ENCODE peak calls at places on chromosomes 1 and 21, in ten cellular contexts. U, C, P, X, J, V, F, H, M and S are unnamed samples.

GRCh38 chr1:116559304-116559761 is 11.5 kb downstream of the CD58 start:
- DNase-seq in U (no peak), C (no peak), P (no peak), X (no peak), J (no peak), V (no peak), F (no peak), H (no peak), M (no peak), S (no peak)

GRCh38 chr1:110481968-110482623 is 31.1 kb downstream of the PROK1 start:
- DNase-seq in U (no peak), C (no peak), P (no peak), X (no peak), J (no peak), V (no peak), F (no peak), H (no peak), M (no peak), S (no peak)

GRCh38 chr1:65467536-65467935 is 47.1 kb downstream of the LEPR start:
- DNase-seq in U (no peak), C (peak; percentile 94), P (no peak), X (no peak), J (no peak), V (no peak), F (no peak), H (no peak), M (no peak), S (no peak)

GRCh38 chr1:66438062-66438970 is 95.6 kb upstream of the SGIP1 start:
- DNase-seq in U (no peak), C (no peak), P (no peak), X (peak; percentile 33), J (no peak), V (no peak), F (no peak), H (no peak), M (no peak), S (no peak)

GRCh38 chr1:112929979-112930378 is 26.0 kb downstream of the SLC16A1 start:
- DNase-seq in U (no peak), C (no peak), P (no peak), X (no peak), J (no peak), V (no peak), F (no peak), H (no peak), M (no peak), S (no peak)

GRCh38 chr1:207025144-207025880 is 7.2 kb downstream of the C1orf116 start:
- DNase-seq in U (no peak), C (peak; percentile 74), P (no peak), X (peak; percentile 36), J (no peak), V (no peak), F (no peak), H (no peak), M (no peak), S (no peak)

GRCh38 chr1:223652436-223652901 is 13.0 kb downstream of the CAPN8 start:
- DNase-seq in U (no peak), C (peak; percentile 13), P (no peak), X (no peak), J (no peak), V (no peak), F (no peak), H (no peak), M (no peak), S (no peak)

GRCh38 chr1:37628026-37628556 is 6.6 kb downstream of the RSPO1 start:
- DNase-seq in U (no peak), C (no peak), P (no peak), X (no peak), J (no peak), V (no peak), F (no peak), H (no peak), M (no peak), S (no peak)

GRCh38 chr1:115107501-115108260 is 18.4 kb upstream of the TSPAN2 start:
- DNase-seq in U (no peak), C (no peak), P (no peak), X (peak; percentile 73), J (no peak), V (no peak), F (no peak), H (no peak), M (no peak), S (no peak)

GRCh38 chr21:31484219-31484618 is 140.2 kb upstream of the TIAM1 start:
- DNase-seq in U (no peak), C (peak; percentile 80), P (no peak), X (no peak), J (no peak), V (no peak), F (no peak), H (no peak), M (no peak), S (no peak)

GRCh38 chr1:117198097-117198496 is 12.6 kb downstream of the VTCN1 start:
- DNase-seq in U (no peak), C (no peak), P (no peak), X (no peak), J (no peak), V (no peak), F (no peak), H (no peak), M (no peak), S (no peak)

GRCh38 chr1:85587846-85588245 is 7.3 kb downstream of the CCN1 start:
- DNase-seq in U (no peak), C (peak; percentile 41), P (no peak), X (no peak), J (no peak), V (no peak), F (no peak), H (no peak), M (no peak), S (no peak)

GRCh38 chr1:218499911-218500310 is 154.8 kb downstream of the TGFB2 start:
- DNase-seq in U (no peak), C (no peak), P (no peak), X (no peak), J (no peak), V (no peak), F (no peak), H (no peak), M (no peak), S (no peak)

GRCh38 chr1:178385662-178386061 is 111.1 kb downstream of the CLEC20A start:
- DNase-seq in U (no peak), C (no peak), P (no peak), X (no peak), J (no peak), V (no peak), F (no peak), H (no peak), M (no peak), S (no peak)

GRCh38 chr1:112537451-112537850 is 28.7 kb downstream of the WNT2B start:
- DNase-seq in U (no peak), C (no peak), P (no peak), X (no peak), J (no peak), V (no peak), F (no peak), H (no peak), M (no peak), S (no peak)

GRCh38 chr1:234960722-234961467 is 167.7 kb downstream of the TOMM20 start:
- DNase-seq in U (no peak), C (no peak), P (no peak), X (peak; percentile 55), J (no peak), V (no peak), F (no peak), H (no peak), M (no peak), S (no peak)

GRCh38 chr1:5752715-5753330 is 239.4 kb downstream of the NPHP4 start:
- DNase-seq in U (no peak), C (no peak), P (no peak), X (no peak), J (no peak), V (no peak), F (no peak), H (no peak), M (no peak), S (no peak)

GRCh38 chr21:33244781-33245105 is 15.0 kb downstream of the IFNAR2 start:
- DNase-seq in U (no peak), C (no peak), P (no peak), X (no peak), J (no peak), V (no peak), F (no peak), H (no peak), M (no peak), S (no peak)

GRCh38 chr1:20028726-20029125 is 41.3 kb upstream of the PLA2G5 start:
- DNase-seq in U (no peak), C (no peak), P (no peak), X (no peak), J (no peak), V (no peak), F (no peak), H (no peak), M (no peak), S (no peak)

GRCh38 chr1:32886012-32886827 is at the start of gene HPCA:
- DNase-seq in U (peak; percentile 9), C (peak; percentile 87), P (peak; percentile 93), X (peak; percentile 41), J (peak; percentile 15), V (no peak), F (no peak), H (no peak), M (peak; percentile 75), S (no peak)

GRCh38 chr1:28790384-28791035 is 21.5 kb upstream of the OPRD1 start:
- DNase-seq in U (no peak), C (no peak), P (no peak), X (peak; percentile 5), J (no peak), V (no peak), F (no peak), H (no peak), M (no peak), S (no peak)

GRCh38 chr1:9250586-9251381 is 16.2 kb downstream of the H6PD start:
- DNase-seq in U (no peak), C (no peak), P (no peak), X (peak; percentile 42), J (no peak), V (no peak), F (no peak), H (no peak), M (no peak), S (no peak)

GRCh38 chr1:79660127-79660526 is 653.6 kb upstream of the ADGRL4 start:
- DNase-seq in U (no peak), C (no peak), P (no peak), X (no peak), J (no peak), V (no peak), F (no peak), H (no peak), M (no peak), S (no peak)

GRCh38 chr1:46790702-46791101 is 8.1 kb upstream of the CYP4B1 start:
- DNase-seq in U (no peak), C (no peak), P (no peak), X (no peak), J (no peak), V (no peak), F (no peak), H (no peak), M (no peak), S (no peak)

GRCh38 chr1:115501476-115501875 is 140.3 kb upstream of the VANGL1 start:
- DNase-seq in U (no peak), C (no peak), P (no peak), X (no peak), J (no peak), V (no peak), F (no peak), H (no peak), M (no peak), S (no peak)